ENCODE peak calls at places on chromosomes 12 and 14, in four cellular contexts. A is DND-41, X is ACHN, W is GM23248. S is an unnamed sample.

GRCh38 chr12:109873653-109874052 is 6.7 kb downstream of the GLTP start:
- DNase-seq in A (no peak), X (no peak), W (no peak), S (no peak)

GRCh38 chr14:53458368-53458814 is 305.3 kb upstream of the DDHD1 start:
- DNase-seq in W (peak), X (peak), A (no peak), S (peak)

GRCh38 chr12:20283467-20283866 is 84.9 kb upstream of the PDE3A start:
- DNase-seq in A (no peak), W (no peak), X (no peak), S (no peak)

GRCh38 chr12:14836336-14837210 is 6.8 kb downstream of the ART4 start:
- DNase-seq in A (no peak), X (peak), W (peak), S (no peak)

GRCh38 chr12:124681779-124682391 is 114.5 kb upstream of the NCOR2 start:
- DNase-seq in X (no peak), W (peak), A (no peak), S (no peak)

GRCh38 chr12:123982269-123982668 is 9.3 kb downstream of the ZNF664 start:
- DNase-seq in W (no peak), A (no peak), X (no peak), S (no peak)

GRCh38 chr14:68255697-68256178 is 436.2 kb downstream of the RAD51B start:
- DNase-seq in X (no peak), W (peak), A (no peak), S (no peak)

GRCh38 chr14:90488256-90488655 is 91.4 kb downstream of the CALM1 start:
- DNase-seq in A (no peak), X (no peak), W (no peak), S (no peak)

GRCh38 chr12:118034429-118035193 is 18.1 kb downstream of the RFC5 start:
- DNase-seq in A (no peak), W (peak), X (peak), S (no peak)

GRCh38 chr14:94161979-94162378 is 12.1 kb upstream of the PPP4R4 start:
- DNase-seq in X (no peak), A (no peak), W (no peak), S (no peak)

GRCh38 chr14:77542349-77543239 is 44.0 kb upstream of the ISM2 start:
- DNase-seq in W (no peak), A (no peak), X (no peak), S (peak)

GRCh38 chr14:22753586-22753985 is 12.9 kb upstream of the OXA1L start:
- DNase-seq in X (no peak), W (no peak), A (no peak), S (no peak)

S was measured in COLO829.